ENCODE peak calls at places on chromosomes 11 and 22, in six cellular contexts. W, L, A, Q, Y and C are unnamed samples.

GRCh38 chr11:1949302-1949701 is 2.2 kb downstream of the MRPL23 start:
- DNase-seq in W (no peak), L (no peak), A (no peak), Q (no peak), Y (peak; percentile 44), C (no peak)

GRCh38 chr11:125229006-125229405 is 64.5 kb downstream of the PKNOX2 start:
- DNase-seq in W (no peak), L (no peak), A (no peak), Q (no peak), Y (peak; percentile 76), C (no peak)

GRCh38 chr11:44596541-44597276 is 31.2 kb downstream of the CD82 start:
- DNase-seq in W (no peak), L (no peak), A (no peak), Q (no peak), Y (no peak), C (no peak)

GRCh38 chr22:17120281-17120680 is 879 bp downstream of the TMEM121B start:
- DNase-seq in W (peak; percentile 34), L (peak; percentile 30), A (no peak), Q (peak; percentile 76), Y (peak; percentile 82), C (no peak)

GRCh38 chr22:46501701-46502100 is 35.7 kb downstream of the CELSR1 start:
- DNase-seq in W (no peak), L (peak; percentile 76), A (no peak), Q (no peak), Y (peak; percentile 23), C (no peak)

GRCh38 chr11:42315846-42316245 is 856.4 kb upstream of the LRRC4C start:
- DNase-seq in W (no peak), L (no peak), A (no peak), Q (no peak), Y (no peak), C (no peak)

GRCh38 chr11:1823376-1824220 is 11.2 kb upstream of the SYT8 start:
- DNase-seq in W (no peak), L (no peak), A (no peak), Q (no peak), Y (no peak), C (no peak)

GRCh38 chr22:22948651-22949611 is 61.3 kb downstream of the IGLL5 start:
- DNase-seq in W (no peak), L (peak; percentile 8), A (no peak), Q (no peak), Y (no peak), C (no peak)

GRCh38 chr22:26474687-26475086 is 8.9 kb downstream of the HPS4 start:
- DNase-seq in W (no peak), L (no peak), A (no peak), Q (no peak), Y (no peak), C (no peak)

GRCh38 chr11:69689484-69690319 is 14.1 kb downstream of the FGF19 start:
- DNase-seq in W (no peak), L (no peak), A (no peak), Q (no peak), Y (no peak), C (no peak)

DNA sequence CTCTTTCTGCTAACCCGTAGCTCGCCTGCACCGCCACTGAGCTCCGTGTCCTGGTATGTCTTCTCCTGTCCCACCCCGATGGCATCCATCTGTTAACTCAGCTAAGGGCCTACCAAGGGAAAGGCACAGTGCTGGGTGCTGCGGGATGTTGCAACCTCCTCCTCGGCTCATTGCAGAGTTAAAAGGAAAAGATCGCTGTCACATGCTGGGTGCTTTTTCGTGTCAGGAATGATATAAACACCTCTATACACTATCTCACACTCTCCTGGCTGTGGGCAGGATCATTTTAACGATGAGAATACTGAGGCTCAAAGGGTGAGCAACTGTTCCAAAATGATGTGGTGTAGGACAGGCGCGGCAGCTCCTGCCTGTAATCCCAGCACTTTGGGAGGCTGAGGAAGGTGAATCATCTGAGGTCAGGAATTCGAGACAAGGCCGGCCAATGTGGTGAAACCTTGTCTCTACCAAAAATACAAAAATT is 10.1 kb downstream of the TXN2 start:
- DNase-seq in W (no peak), L (peak; percentile 60), A (no peak), Q (no peak), Y (no peak), C (no peak)
- H3K4me1 ChIP-seq in W (peaks cover 41% of the 10 kb centered on the region), L (peaks cover 35% of the 10 kb centered on the region), A (no peaks in the 10 kb centered on the region), Q (no peaks in the 10 kb centered on the region), Y (peaks cover 40% of the 10 kb centered on the region), C (peaks cover 11% of the 10 kb centered on the region)

DNA sequence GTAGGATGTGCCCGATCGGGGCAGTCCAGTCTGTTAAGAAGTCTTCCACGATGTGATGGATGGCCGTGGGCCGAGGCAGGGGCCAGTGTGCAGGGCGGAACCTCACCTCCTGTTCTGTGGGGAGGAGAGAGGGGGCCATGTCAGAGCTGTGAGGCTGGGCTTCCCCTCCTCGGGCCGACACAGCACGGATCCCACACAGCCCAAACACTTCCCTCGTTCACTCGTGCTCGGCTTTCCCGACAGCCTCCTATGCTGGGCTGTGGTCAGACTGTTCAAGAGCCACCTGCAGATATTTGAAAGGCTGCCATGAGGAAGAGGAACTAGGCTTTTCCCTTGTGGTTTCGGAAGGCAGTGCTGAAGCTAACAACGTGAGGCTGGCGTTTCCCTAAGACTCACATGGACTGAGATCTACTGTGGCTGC is 12.3 kb upstream of the TXN2 start:
- DNase-seq in W (peak; percentile 61), L (no peak), A (peak; percentile 26), Q (peak; percentile 63), Y (no peak), C (peak; percentile 41)
- H3K4me3 ChIP-seq in W (no peak overlapping the region), L (no peak overlapping the region), A (no peak overlapping the region), Q (no peak overlapping the region), Y (no peak overlapping the region), C (no peak overlapping the region)

DNA sequence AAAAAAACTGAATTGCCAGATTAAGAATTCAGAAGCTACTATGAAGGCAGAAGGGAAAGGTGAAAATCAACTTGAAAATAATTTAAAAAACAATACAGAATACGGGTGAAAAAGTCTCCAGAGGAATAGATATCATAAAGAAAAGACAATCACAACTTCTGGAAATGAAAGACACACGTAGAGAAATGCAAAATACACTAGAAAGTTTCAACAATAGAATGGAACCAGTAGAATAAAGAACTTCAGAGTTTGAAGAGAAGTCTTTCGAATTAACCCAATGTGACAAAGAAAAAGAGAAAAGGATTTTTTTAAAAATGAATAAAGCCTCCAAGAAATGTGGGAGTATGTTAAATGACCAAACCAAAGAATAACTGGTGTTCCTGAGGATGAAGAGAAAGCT is 263.8 kb upstream of the FAT3 start:
- DNase-seq in W (no peak), L (no peak), A (no peak), Q (no peak), Y (no peak), C (no peak)
- H3K9me3 ChIP-seq in W (peaks cover 3% of the 10 kb centered on the region), L (peaks cover 7% of the 10 kb centered on the region), A (no peaks in the 10 kb centered on the region), Q (peaks cover 5% of the 10 kb centered on the region), Y (peaks cover 8% of the 10 kb centered on the region), C (peaks cover 11% of the 10 kb centered on the region)

DNA sequence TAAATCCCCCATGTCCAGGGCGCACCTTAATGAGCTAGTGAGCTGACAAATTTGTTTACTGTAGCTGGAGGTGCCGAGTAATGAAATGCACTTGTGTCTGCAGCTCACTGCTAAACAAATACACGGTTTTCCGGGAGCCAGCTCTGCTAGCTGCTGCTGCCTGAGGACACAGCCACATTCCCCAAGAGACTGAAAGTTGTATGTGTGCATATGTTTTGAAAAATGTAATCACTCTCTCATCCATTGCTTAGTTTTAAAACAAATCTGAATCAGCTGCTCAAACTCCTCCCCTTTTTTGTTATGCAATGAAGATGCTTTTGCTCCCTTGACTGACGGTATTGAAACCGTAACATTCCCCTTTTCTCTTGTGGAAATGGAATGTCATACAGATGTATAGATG is 62.4 kb upstream of the NNMT start:
- DNase-seq in W (no peak), L (peak; percentile 0), A (no peak), Q (no peak), Y (no peak), C (no peak)
- H3K4me1 ChIP-seq in W (peaks cover 16% of the 10 kb centered on the region), L (no peaks in the 10 kb centered on the region), A (no peaks in the 10 kb centered on the region), Q (no peaks in the 10 kb centered on the region), Y (peaks cover 93% of the 10 kb centered on the region), C (peaks cover 3% of the 10 kb centered on the region)

DNA sequence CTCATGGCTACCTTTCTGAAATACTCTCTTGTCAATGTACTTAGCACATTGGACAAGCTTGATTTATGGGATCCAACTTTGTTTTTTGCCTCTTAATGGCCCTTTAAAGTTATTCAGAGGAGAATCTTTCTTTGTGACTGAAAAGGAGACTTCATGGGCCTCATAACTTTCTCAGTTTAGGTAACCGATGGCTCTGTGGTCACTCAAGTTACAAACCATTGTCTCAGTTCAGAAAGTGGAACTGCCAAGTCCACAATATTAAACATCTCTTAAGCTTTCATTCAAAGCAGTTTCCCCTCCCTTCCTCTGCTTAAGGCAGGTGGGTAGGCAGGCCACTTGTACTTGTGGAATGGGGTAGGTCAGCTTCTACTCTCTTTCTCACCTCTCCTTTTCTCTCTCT is 12.3 kb upstream of the ARL14EP start:
- DNase-seq in W (no peak), L (no peak), A (no peak), Q (no peak), Y (no peak), C (no peak)
- H3K4me3 ChIP-seq in W (no peak overlapping the region), L (no peak overlapping the region), A (no peak overlapping the region), Q (no peak overlapping the region), Y (no peak overlapping the region), C (no peak overlapping the region)

GRCh38 chr11:33388793-33389525 is 131.8 kb downstream of the HIPK3 start:
- DNase-seq in W (no peak), L (no peak), A (no peak), Q (no peak), Y (no peak), C (no peak)

GRCh38 chr11:33387996-33388395 is 130.8 kb downstream of the HIPK3 start:
- DNase-seq in W (no peak), L (no peak), A (no peak), Q (no peak), Y (no peak), C (no peak)

GRCh38 chr11:33387586-33387985 is 130.4 kb downstream of the HIPK3 start:
- DNase-seq in W (no peak), L (no peak), A (no peak), Q (no peak), Y (no peak), C (no peak)

GRCh38 chr11:33391188-33391892 is 134.2 kb downstream of the HIPK3 start:
- DNase-seq in W (no peak), L (no peak), A (no peak), Q (no peak), Y (no peak), C (no peak)

DNA sequence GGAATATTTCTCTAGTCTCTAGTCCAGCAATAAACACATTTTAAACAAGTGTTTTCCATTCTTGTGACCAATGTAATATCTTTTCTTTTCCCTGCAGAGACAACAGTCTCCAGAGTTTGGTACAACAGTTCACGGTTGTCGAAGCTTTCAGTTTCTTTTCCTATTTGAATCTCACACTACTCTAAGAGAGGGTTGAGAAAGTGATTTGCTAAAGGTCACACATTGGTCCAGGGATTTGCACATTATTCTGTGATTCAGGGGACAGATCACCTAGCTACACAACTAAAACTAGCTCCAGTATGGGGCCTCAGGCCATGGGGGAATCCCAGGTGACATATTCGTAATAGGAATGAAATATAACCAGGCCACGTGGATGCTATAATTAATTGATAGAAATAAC is 132.5 kb downstream of the HIPK3 start:
- DNase-seq in W (no peak), L (no peak), A (no peak), Q (no peak), Y (no peak), C (no peak)
- H3K9me3 ChIP-seq in W (peaks cover 3% of the 10 kb centered on the region), L (no peaks in the 10 kb centered on the region), A (no peaks in the 10 kb centered on the region), Q (peaks cover 6% of the 10 kb centered on the region), Y (peaks cover 13% of the 10 kb centered on the region), C (peaks cover 4% of the 10 kb centered on the region)